ENCODE peak calls at places on chromosomes 13 and 19, in six cellular contexts. One of them, this sample, is unnamed.

GRCh38 chr19:50050406-50051223 is 24.8 kb downstream of the ZNF473 start:
- DNase-seq in GM23338: peak; percentile 89
- DNase-seq in mammary epithelial cell: peak; percentile 77
- DNase-seq in fibroblast of lung: peak; percentile 78
- DNase-seq in H1: no peak
- DNase-seq in MM.1S: no peak
- DNase-seq in this sample: no peak

GRCh38 chr19:7602935-7603497 is 7.4 kb downstream of the CAMSAP3 start:
- DNase-seq in GM23338: no peak
- DNase-seq in mammary epithelial cell: no peak
- DNase-seq in fibroblast of lung: no peak
- DNase-seq in H1: no peak
- DNase-seq in MM.1S: no peak
- DNase-seq in this sample: no peak

GRCh38 chr19:6220385-6221191 is 59.2 kb downstream of the MLLT1 start:
- DNase-seq in GM23338: no peak
- DNase-seq in mammary epithelial cell: no peak
- DNase-seq in fibroblast of lung: peak; percentile 72
- DNase-seq in H1: no peak
- DNase-seq in MM.1S: no peak
- DNase-seq in this sample: no peak

GRCh38 chr19:35885909-35886308 is 14.4 kb downstream of the NFKBID start:
- DNase-seq in GM23338: no peak
- DNase-seq in mammary epithelial cell: no peak
- DNase-seq in fibroblast of lung: no peak
- DNase-seq in H1: no peak
- DNase-seq in MM.1S: no peak
- DNase-seq in this sample: no peak

GRCh38 chr13:101204270-101205011 is 211.9 kb downstream of the NALCN start:
- DNase-seq in GM23338: no peak
- DNase-seq in mammary epithelial cell: no peak
- DNase-seq in fibroblast of lung: peak; percentile 52
- DNase-seq in H1: no peak
- DNase-seq in MM.1S: no peak
- DNase-seq in this sample: no peak

GRCh38 chr13:80305737-80306136 is 35.2 kb downstream of the SPRY2 start:
- DNase-seq in GM23338: no peak
- DNase-seq in mammary epithelial cell: no peak
- DNase-seq in fibroblast of lung: no peak
- DNase-seq in H1: no peak
- DNase-seq in MM.1S: no peak
- DNase-seq in this sample: no peak

GRCh38 chr19:12769689-12770088 is 5.7 kb downstream of the HOOK2 start:
- DNase-seq in GM23338: peak; percentile 94
- DNase-seq in mammary epithelial cell: no peak
- DNase-seq in fibroblast of lung: no peak
- DNase-seq in H1: peak; percentile 73
- DNase-seq in MM.1S: peak; percentile 78
- DNase-seq in this sample: no peak

GRCh38 chr13:96946709-96947311 is 47.5 kb downstream of the OXGR1 start:
- DNase-seq in GM23338: peak; percentile 28
- DNase-seq in mammary epithelial cell: no peak
- DNase-seq in fibroblast of lung: no peak
- DNase-seq in H1: no peak
- DNase-seq in MM.1S: no peak
- DNase-seq in this sample: no peak

GRCh38 chr19:46378268-46378667 is 31.4 kb downstream of the PPP5C start:
- DNase-seq in GM23338: no peak
- DNase-seq in mammary epithelial cell: no peak
- DNase-seq in fibroblast of lung: peak; percentile 80
- DNase-seq in H1: no peak
- DNase-seq in MM.1S: no peak
- DNase-seq in this sample: no peak

GRCh38 chr19:2997720-2998119 is 20.4 kb downstream of the TLE6 start:
- DNase-seq in GM23338: no peak
- DNase-seq in mammary epithelial cell: no peak
- DNase-seq in fibroblast of lung: no peak
- DNase-seq in H1: no peak
- DNase-seq in MM.1S: no peak
- DNase-seq in this sample: no peak

GRCh38 chr13:73939071-73939380 is 195.2 kb downstream of the KLF12 start:
- DNase-seq in GM23338: no peak
- DNase-seq in mammary epithelial cell: no peak
- DNase-seq in fibroblast of lung: no peak
- DNase-seq in H1: no peak
- DNase-seq in MM.1S: no peak
- DNase-seq in this sample: no peak

GRCh38 chr13:73096173-73097117 is 37.6 kb downstream of the KLF5 start:
- DNase-seq in GM23338: no peak
- DNase-seq in mammary epithelial cell: peak; percentile 81
- DNase-seq in fibroblast of lung: no peak
- DNase-seq in H1: no peak
- DNase-seq in MM.1S: no peak
- DNase-seq in this sample: peak; percentile 92

GRCh38 chr19:48480476-48481190 is 11.5 kb downstream of the CYTH2 start:
- DNase-seq in GM23338: peak; percentile 71
- DNase-seq in mammary epithelial cell: no peak
- DNase-seq in fibroblast of lung: peak; percentile 48
- DNase-seq in H1: no peak
- DNase-seq in MM.1S: no peak
- DNase-seq in this sample: no peak

GRCh38 chr13:74132768-74133656 is 1.2 kb downstream of the KLF12 start:
- DNase-seq in GM23338: peak; percentile 68
- DNase-seq in mammary epithelial cell: peak; percentile 23
- DNase-seq in fibroblast of lung: peak; percentile 71
- DNase-seq in H1: no peak
- DNase-seq in MM.1S: no peak
- DNase-seq in this sample: no peak

GRCh38 chr13:101757446-101758039 is 305.1 kb downstream of the ITGBL1 start:
- DNase-seq in GM23338: peak; percentile 55
- DNase-seq in mammary epithelial cell: peak; percentile 42
- DNase-seq in fibroblast of lung: peak; percentile 72
- DNase-seq in H1: no peak
- DNase-seq in MM.1S: peak; percentile 49
- DNase-seq in this sample: no peak

GRCh38 chr13:49791753-49792549 is 531 bp downstream of the KPNA3 start:
- DNase-seq in GM23338: peak; percentile 65
- DNase-seq in mammary epithelial cell: peak; percentile 46
- DNase-seq in fibroblast of lung: peak; percentile 35
- DNase-seq in H1: no peak
- DNase-seq in MM.1S: peak; percentile 17
- DNase-seq in this sample: peak; percentile 45

GRCh38 chr19:16922592-16922934 is 33.8 kb downstream of the F2RL3 start:
- DNase-seq in GM23338: no peak
- DNase-seq in mammary epithelial cell: no peak
- DNase-seq in fibroblast of lung: no peak
- DNase-seq in H1: no peak
- DNase-seq in MM.1S: no peak
- DNase-seq in this sample: no peak

GRCh38 chr13:44206429-44206828 is 167.2 kb upstream of the SERP2 start:
- DNase-seq in GM23338: no peak
- DNase-seq in mammary epithelial cell: no peak
- DNase-seq in fibroblast of lung: no peak
- DNase-seq in H1: no peak
- DNase-seq in MM.1S: no peak
- DNase-seq in this sample: no peak

GRCh38 chr13:52744842-52745241 is 5.2 kb upstream of the CNMD start:
- DNase-seq in GM23338: no peak
- DNase-seq in mammary epithelial cell: no peak
- DNase-seq in fibroblast of lung: no peak
- DNase-seq in H1: no peak
- DNase-seq in MM.1S: no peak
- DNase-seq in this sample: no peak

GRCh38 chr19:30309983-30310805 is 62.0 kb upstream of the ZNF536 start:
- DNase-seq in GM23338: no peak
- DNase-seq in mammary epithelial cell: no peak
- DNase-seq in fibroblast of lung: no peak
- DNase-seq in H1: no peak
- DNase-seq in MM.1S: no peak
- DNase-seq in this sample: no peak

GRCh38 chr13:20231839-20232555 is at the start of gene GJB6:
- DNase-seq in GM23338: peak; percentile 81
- DNase-seq in mammary epithelial cell: peak; percentile 8
- DNase-seq in fibroblast of lung: no peak
- DNase-seq in H1: peak; percentile 5
- DNase-seq in MM.1S: no peak
- DNase-seq in this sample: no peak

GRCh38 chr19:10416083-10416379 is 4.3 kb upstream of the PDE4A start:
- DNase-seq in GM23338: no peak
- DNase-seq in mammary epithelial cell: no peak
- DNase-seq in fibroblast of lung: no peak
- DNase-seq in H1: no peak
- DNase-seq in MM.1S: no peak
- DNase-seq in this sample: no peak

GRCh38 chr13:100875392-100876043 is 200.9 kb upstream of the TMTC4 start:
- DNase-seq in GM23338: no peak
- DNase-seq in mammary epithelial cell: peak; percentile 63
- DNase-seq in fibroblast of lung: peak; percentile 93
- DNase-seq in H1: no peak
- DNase-seq in MM.1S: no peak
- DNase-seq in this sample: no peak

GRCh38 chr19:17967258-17968051 is 548 bp downstream of the KCNN1 start:
- DNase-seq in GM23338: no peak
- DNase-seq in mammary epithelial cell: no peak
- DNase-seq in fibroblast of lung: no peak
- DNase-seq in H1: no peak
- DNase-seq in MM.1S: no peak
- DNase-seq in this sample: no peak

DNA sequence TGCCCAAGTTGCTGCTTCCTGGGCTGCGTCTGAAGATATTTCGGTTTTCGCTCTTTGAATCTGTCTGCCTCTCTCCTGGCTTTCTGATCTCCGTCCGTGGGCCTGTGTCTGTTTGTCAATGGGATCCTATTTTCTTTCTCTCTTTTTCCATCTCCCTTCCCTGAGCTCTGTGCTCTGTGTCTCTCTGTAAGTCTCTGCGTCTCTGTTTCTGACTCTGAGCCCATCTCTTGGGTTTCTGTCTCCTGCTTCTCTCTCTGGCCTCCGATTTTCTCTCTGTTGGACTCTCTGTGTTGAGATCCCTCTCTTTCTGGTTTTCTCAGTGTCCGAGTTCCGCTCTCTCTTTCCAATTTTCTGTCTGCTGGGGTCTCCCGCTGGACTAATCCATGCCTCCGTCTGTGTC is 1.7 kb downstream of the PRKCG start:
- DNase-seq in GM23338: peak; percentile 41
- DNase-seq in mammary epithelial cell: no peak
- DNase-seq in fibroblast of lung: no peak
- DNase-seq in H1: no peak
- DNase-seq in MM.1S: no peak
- DNase-seq in this sample: no peak
- TF ChIP-seq EZH2 in GM23338: no peak
- TF ChIP-seq EZH2 in mammary epithelial cell: peak; percentile 28
- TF ChIP-seq EZH2 in fibroblast of lung: peak; percentile 70
- TF ChIP-seq EZH2 in H1: no peak
- TF ChIP-seq EZH2 in MM.1S: no peak
- TF ChIP-seq EZH2 in this sample: no peak

GRCh38 chr13:48069573-48069972 is 25.3 kb downstream of the MED4 start:
- DNase-seq in GM23338: no peak
- DNase-seq in mammary epithelial cell: no peak
- DNase-seq in fibroblast of lung: no peak
- DNase-seq in H1: no peak
- DNase-seq in MM.1S: no peak
- DNase-seq in this sample: no peak
- H3K36me3 ChIP-seq in GM23338: peaks cover 75% of the 10 kb centered on the region
- H3K36me3 ChIP-seq in mammary epithelial cell: peaks cover 22% of the 10 kb centered on the region
- H3K36me3 ChIP-seq in fibroblast of lung: peaks cover 6% of the 10 kb centered on the region
- H3K36me3 ChIP-seq in H1: peaks cover 10% of the 10 kb centered on the region
- H3K36me3 ChIP-seq in MM.1S: no peaks in the 10 kb centered on the region
- H3K36me3 ChIP-seq in this sample: peaks cover 64% of the 10 kb centered on the region

DNA sequence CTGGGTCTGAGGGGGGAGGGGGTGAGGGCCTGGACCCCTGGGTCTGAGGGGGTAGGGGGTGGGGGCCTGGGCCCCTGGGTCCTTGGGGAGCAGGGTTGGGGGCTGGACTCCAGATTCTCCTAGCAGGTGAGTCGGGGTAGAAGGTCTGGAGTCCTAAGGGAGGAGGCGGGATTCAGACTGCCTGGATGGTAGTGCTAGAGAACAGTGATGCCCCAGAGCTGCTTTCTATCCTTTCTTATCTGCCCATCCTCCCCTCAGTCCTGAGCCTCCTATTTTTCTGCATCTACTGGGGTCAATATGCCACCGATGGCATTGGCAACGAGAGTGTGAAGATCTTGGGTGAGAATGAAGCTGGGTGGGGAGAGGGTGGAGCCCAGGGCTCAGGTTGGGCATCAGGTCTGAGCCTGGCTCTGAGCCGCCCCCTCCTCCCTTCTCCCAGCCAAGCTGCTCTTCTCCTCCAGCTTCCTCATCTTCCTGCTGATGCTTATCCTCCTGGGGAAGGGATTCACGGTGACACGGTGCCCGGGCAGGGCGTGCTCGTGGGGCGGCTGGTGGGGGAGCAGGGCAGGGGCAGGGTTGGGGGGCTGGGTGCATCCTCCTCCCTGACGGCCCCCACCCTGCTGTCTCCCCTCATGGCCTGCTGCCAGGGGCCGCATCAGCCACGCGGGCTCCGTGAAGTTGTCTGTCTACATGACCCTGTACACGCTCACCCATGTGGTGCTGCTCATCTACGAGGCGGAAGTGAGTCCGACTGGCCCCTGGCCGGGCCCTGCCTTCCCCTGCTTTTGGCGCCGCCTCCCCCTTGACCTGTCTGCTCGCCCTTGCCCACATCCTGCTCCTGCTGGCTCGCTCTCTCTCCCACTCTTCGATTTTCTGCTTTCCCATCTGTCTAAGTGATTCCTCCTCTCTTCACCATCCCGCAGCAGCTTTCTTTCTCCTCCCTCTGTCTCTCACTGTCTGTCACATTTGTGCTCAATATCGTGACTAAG is 3.4 kb downstream of the TMEM145 start:
- DNase-seq in GM23338: no peak
- DNase-seq in mammary epithelial cell: no peak
- DNase-seq in fibroblast of lung: peak; percentile 21
- DNase-seq in H1: no peak
- DNase-seq in MM.1S: no peak
- DNase-seq in this sample: no peak
- H3K4me2 ChIP-seq in GM23338: no peak overlapping the region
- H3K4me2 ChIP-seq in mammary epithelial cell: peak overlapping the region; percentile 4
- H3K4me2 ChIP-seq in fibroblast of lung: peak overlapping the region; percentile 35
- H3K4me2 ChIP-seq in H1: no peak overlapping the region
- H3K4me2 ChIP-seq in MM.1S: peak overlapping the region; percentile 55
- H3K4me2 ChIP-seq in this sample: peak overlapping the region; percentile 57

DNA sequence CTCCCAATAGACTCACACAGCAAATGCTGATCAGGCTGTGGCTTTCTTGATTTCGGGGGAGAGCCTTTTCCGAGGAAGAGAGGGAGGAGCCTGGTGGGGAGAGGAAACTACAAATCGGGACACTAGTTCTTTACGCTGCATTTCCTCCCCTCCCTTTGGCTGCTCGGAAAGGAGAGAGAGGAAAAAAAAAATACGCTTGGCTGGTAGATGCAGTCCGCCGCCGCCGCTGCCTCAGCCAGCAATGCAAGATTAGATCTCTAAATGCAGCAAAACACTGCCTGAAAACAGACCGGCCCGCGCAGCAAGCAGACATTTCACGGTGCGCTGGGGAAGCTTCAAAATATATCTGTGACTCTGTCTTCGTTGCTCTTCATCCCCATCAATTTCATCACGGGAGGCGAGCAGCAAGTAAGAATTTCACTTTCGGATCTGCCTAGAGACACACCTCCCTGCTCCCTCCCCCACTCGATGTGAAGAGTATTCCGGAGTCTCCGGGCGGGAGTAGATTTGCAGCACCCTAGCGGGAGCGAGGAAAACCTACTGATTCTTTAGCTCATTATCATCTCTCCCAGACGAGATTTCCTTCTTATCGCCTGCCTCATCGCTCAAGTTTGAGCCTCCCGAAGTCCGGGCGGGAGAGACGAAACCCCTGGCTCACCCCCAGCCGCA is at the start of gene PCDH17:
- DNase-seq in GM23338: peak; percentile 85
- DNase-seq in mammary epithelial cell: no peak
- DNase-seq in fibroblast of lung: peak; percentile 70
- DNase-seq in H1: no peak
- DNase-seq in MM.1S: peak; percentile 9
- DNase-seq in this sample: no peak
- TF ChIP-seq EZH2 in GM23338: peak; percentile 10
- TF ChIP-seq EZH2 in mammary epithelial cell: no peak
- TF ChIP-seq EZH2 in fibroblast of lung: no peak
- TF ChIP-seq EZH2 in H1: no peak
- TF ChIP-seq EZH2 in MM.1S: no peak
- TF ChIP-seq EZH2 in this sample: no peak

This sample was measured in PC-9.